ENCODE peak calls at places on chromosomes 12 and 14, in five cellular contexts. One of them, this sample, is unnamed.

GRCh38 chr14:91311284-91311662 is 66.8 kb upstream of the GPR68 start:
- DNase-seq in dorsolateral prefrontal cortex: no peak
- DNase-seq in mammary epithelial cell: no peak
- DNase-seq in HFF-Myc: no peak
- DNase-seq in tibial artery: no peak
- DNase-seq in this sample: no peak

GRCh38 chr14:93332032-93332852 is 594 bp downstream of the BTBD7 start:
- DNase-seq in dorsolateral prefrontal cortex: peak
- DNase-seq in mammary epithelial cell: peak
- DNase-seq in HFF-Myc: no peak
- DNase-seq in tibial artery: peak
- DNase-seq in this sample: peak

GRCh38 chr14:92653162-92653651 is 95.2 kb downstream of the LGMN start:
- DNase-seq in dorsolateral prefrontal cortex: no peak
- DNase-seq in mammary epithelial cell: no peak
- DNase-seq in HFF-Myc: no peak
- DNase-seq in tibial artery: no peak
- DNase-seq in this sample: no peak

GRCh38 chr14:44847910-44848309 is 113.8 kb downstream of the KLHL28 start:
- DNase-seq in dorsolateral prefrontal cortex: no peak
- DNase-seq in mammary epithelial cell: peak
- DNase-seq in HFF-Myc: no peak
- DNase-seq in tibial artery: no peak
- DNase-seq in this sample: peak

GRCh38 chr14:89179891-89180404 is 237.1 kb downstream of the FOXN3 start:
- DNase-seq in dorsolateral prefrontal cortex: no peak
- DNase-seq in mammary epithelial cell: no peak
- DNase-seq in HFF-Myc: no peak
- DNase-seq in tibial artery: no peak
- DNase-seq in this sample: no peak

GRCh38 chr14:76908834-76909233 is 82.6 kb downstream of the LRRC74A start:
- DNase-seq in dorsolateral prefrontal cortex: no peak
- DNase-seq in mammary epithelial cell: no peak
- DNase-seq in HFF-Myc: no peak
- DNase-seq in tibial artery: no peak
- DNase-seq in this sample: no peak

GRCh38 chr12:50615534-50616296 is 110.9 kb downstream of the DIP2B start:
- DNase-seq in dorsolateral prefrontal cortex: no peak
- DNase-seq in mammary epithelial cell: peak
- DNase-seq in HFF-Myc: no peak
- DNase-seq in tibial artery: no peak
- DNase-seq in this sample: peak

GRCh38 chr12:3246253-3246652 is 169.1 kb downstream of the TSPAN9 start:
- DNase-seq in dorsolateral prefrontal cortex: no peak
- DNase-seq in mammary epithelial cell: no peak
- DNase-seq in HFF-Myc: no peak
- DNase-seq in tibial artery: no peak
- DNase-seq in this sample: no peak

GRCh38 chr14:60161176-60162107 is 3.8 kb downstream of the DHRS7 start:
- DNase-seq in dorsolateral prefrontal cortex: no peak
- DNase-seq in mammary epithelial cell: no peak
- DNase-seq in HFF-Myc: no peak
- DNase-seq in tibial artery: peak
- DNase-seq in this sample: peak

GRCh38 chr14:60862283-60862682 is 118.6 kb downstream of the TRMT5 start:
- DNase-seq in dorsolateral prefrontal cortex: no peak
- DNase-seq in mammary epithelial cell: peak
- DNase-seq in HFF-Myc: peak
- DNase-seq in tibial artery: peak
- DNase-seq in this sample: peak

GRCh38 chr12:63302941-63303536 is 152.0 kb upstream of the AVPR1A start:
- DNase-seq in dorsolateral prefrontal cortex: no peak
- DNase-seq in mammary epithelial cell: no peak
- DNase-seq in HFF-Myc: no peak
- DNase-seq in tibial artery: no peak
- DNase-seq in this sample: no peak

GRCh38 chr12:8847435-8847834 is 25.0 kb downstream of the A2ML1 start:
- DNase-seq in dorsolateral prefrontal cortex: no peak
- DNase-seq in mammary epithelial cell: no peak
- DNase-seq in HFF-Myc: no peak
- DNase-seq in tibial artery: no peak
- DNase-seq in this sample: no peak

GRCh38 chr12:27652174-27652763 is 44.0 kb upstream of the REP15 start:
- DNase-seq in dorsolateral prefrontal cortex: no peak
- DNase-seq in mammary epithelial cell: peak
- DNase-seq in HFF-Myc: peak
- DNase-seq in tibial artery: peak
- DNase-seq in this sample: peak

GRCh38 chr14:97408937-97409860 is 612.0 kb downstream of the VRK1 start:
- DNase-seq in dorsolateral prefrontal cortex: no peak
- DNase-seq in mammary epithelial cell: no peak
- DNase-seq in HFF-Myc: no peak
- DNase-seq in tibial artery: no peak
- DNase-seq in this sample: no peak

GRCh38 chr14:35531960-35532747 is 1.8 kb upstream of the INSM2 start:
- DNase-seq in dorsolateral prefrontal cortex: no peak
- DNase-seq in mammary epithelial cell: no peak
- DNase-seq in HFF-Myc: no peak
- DNase-seq in tibial artery: no peak
- DNase-seq in this sample: no peak

GRCh38 chr12:88952543-88952942 is 372.3 kb upstream of the KITLG start:
- DNase-seq in dorsolateral prefrontal cortex: no peak
- DNase-seq in mammary epithelial cell: peak
- DNase-seq in HFF-Myc: no peak
- DNase-seq in tibial artery: no peak
- DNase-seq in this sample: peak

GRCh38 chr12:52335598-52336262 is 14.5 kb upstream of the KRT83 start:
- DNase-seq in dorsolateral prefrontal cortex: no peak
- DNase-seq in mammary epithelial cell: no peak
- DNase-seq in HFF-Myc: no peak
- DNase-seq in tibial artery: no peak
- DNase-seq in this sample: no peak

GRCh38 chr14:99538275-99538674 is 57.1 kb downstream of the CCNK start:
- DNase-seq in dorsolateral prefrontal cortex: no peak
- DNase-seq in mammary epithelial cell: no peak
- DNase-seq in HFF-Myc: no peak
- DNase-seq in tibial artery: no peak
- DNase-seq in this sample: no peak

GRCh38 chr14:87830443-87831096 is 162.4 kb downstream of the GALC start:
- DNase-seq in dorsolateral prefrontal cortex: no peak
- DNase-seq in mammary epithelial cell: no peak
- DNase-seq in HFF-Myc: no peak
- DNase-seq in tibial artery: no peak
- DNase-seq in this sample: no peak

GRCh38 chr14:45201908-45202307 is 51.1 kb downstream of the MIS18BP1 start:
- DNase-seq in dorsolateral prefrontal cortex: no peak
- DNase-seq in mammary epithelial cell: no peak
- DNase-seq in HFF-Myc: no peak
- DNase-seq in tibial artery: no peak
- DNase-seq in this sample: peak

GRCh38 chr12:104695453-104696148 is 238.9 kb downstream of the CHST11 start:
- DNase-seq in dorsolateral prefrontal cortex: no peak
- DNase-seq in mammary epithelial cell: peak
- DNase-seq in HFF-Myc: no peak
- DNase-seq in tibial artery: peak
- DNase-seq in this sample: peak

GRCh38 chr14:104334812-104335161 is 196.4 kb downstream of the KIF26A start:
- DNase-seq in dorsolateral prefrontal cortex: no peak
- DNase-seq in mammary epithelial cell: no peak
- DNase-seq in HFF-Myc: no peak
- DNase-seq in tibial artery: no peak
- DNase-seq in this sample: no peak

GRCh38 chr12:2667716-2668440 is 126.9 kb upstream of the FKBP4 start:
- DNase-seq in dorsolateral prefrontal cortex: no peak
- DNase-seq in mammary epithelial cell: no peak
- DNase-seq in HFF-Myc: no peak
- DNase-seq in tibial artery: no peak
- DNase-seq in this sample: no peak

GRCh38 chr12:52189376-52190174 is 2.2 kb downstream of the KRT80 start:
- DNase-seq in dorsolateral prefrontal cortex: no peak
- DNase-seq in mammary epithelial cell: no peak
- DNase-seq in HFF-Myc: no peak
- DNase-seq in tibial artery: no peak
- DNase-seq in this sample: no peak

GRCh38 chr14:26761532-26761931 is 163.7 kb upstream of the NOVA1 start:
- DNase-seq in dorsolateral prefrontal cortex: no peak
- DNase-seq in mammary epithelial cell: no peak
- DNase-seq in HFF-Myc: no peak
- DNase-seq in tibial artery: no peak
- DNase-seq in this sample: no peak

GRCh38 chr14:59481407-59482119 is 2.6 kb downstream of the L3HYPDH start:
- DNase-seq in dorsolateral prefrontal cortex: no peak
- DNase-seq in mammary epithelial cell: no peak
- DNase-seq in HFF-Myc: no peak
- DNase-seq in tibial artery: no peak
- DNase-seq in this sample: peak

GRCh38 chr14:35992816-35993511 is 166.8 kb downstream of the BRMS1L start:
- DNase-seq in dorsolateral prefrontal cortex: no peak
- DNase-seq in mammary epithelial cell: no peak
- DNase-seq in HFF-Myc: no peak
- DNase-seq in tibial artery: no peak
- DNase-seq in this sample: no peak

GRCh38 chr14:67172056-67172455 is 17.2 kb upstream of the GARIN2 start:
- DNase-seq in dorsolateral prefrontal cortex: no peak
- DNase-seq in mammary epithelial cell: no peak
- DNase-seq in HFF-Myc: no peak
- DNase-seq in tibial artery: no peak
- DNase-seq in this sample: no peak

GRCh38 chr14:76863724-76864407 is 37.7 kb downstream of the LRRC74A start:
- DNase-seq in dorsolateral prefrontal cortex: no peak
- DNase-seq in mammary epithelial cell: no peak
- DNase-seq in HFF-Myc: no peak
- DNase-seq in tibial artery: peak
- DNase-seq in this sample: no peak

GRCh38 chr14:85233756-85234545 is 296.0 kb upstream of the FLRT2 start:
- DNase-seq in dorsolateral prefrontal cortex: no peak
- DNase-seq in mammary epithelial cell: peak
- DNase-seq in HFF-Myc: peak
- DNase-seq in tibial artery: no peak
- DNase-seq in this sample: peak

GRCh38 chr14:35932659-35933159 is 106.6 kb downstream of the BRMS1L start:
- DNase-seq in dorsolateral prefrontal cortex: no peak
- DNase-seq in mammary epithelial cell: no peak
- DNase-seq in HFF-Myc: no peak
- DNase-seq in tibial artery: no peak
- DNase-seq in this sample: no peak

GRCh38 chr14:99378782-99379214 is 101.9 kb downstream of the SETD3 start:
- DNase-seq in dorsolateral prefrontal cortex: no peak
- DNase-seq in mammary epithelial cell: peak
- DNase-seq in HFF-Myc: no peak
- DNase-seq in tibial artery: no peak
- DNase-seq in this sample: peak

GRCh38 chr12:119069029-119069731 is 87.8 kb downstream of the SRRM4 start:
- DNase-seq in dorsolateral prefrontal cortex: no peak
- DNase-seq in mammary epithelial cell: no peak
- DNase-seq in HFF-Myc: no peak
- DNase-seq in tibial artery: no peak
- DNase-seq in this sample: no peak

GRCh38 chr12:6775185-6775770 is 3.0 kb downstream of the LAG3 start:
- DNase-seq in dorsolateral prefrontal cortex: no peak
- DNase-seq in mammary epithelial cell: no peak
- DNase-seq in HFF-Myc: no peak
- DNase-seq in tibial artery: no peak
- DNase-seq in this sample: no peak

GRCh38 chr14:58151701-58152568 is at the start of gene ARMH4:
- DNase-seq in dorsolateral prefrontal cortex: peak
- DNase-seq in mammary epithelial cell: peak
- DNase-seq in HFF-Myc: no peak
- DNase-seq in tibial artery: peak
- DNase-seq in this sample: peak
- TF ChIP-seq CTCF in dorsolateral prefrontal cortex: peak
- TF ChIP-seq CTCF in mammary epithelial cell: no peak
- TF ChIP-seq CTCF in HFF-Myc: no peak
- TF ChIP-seq CTCF in tibial artery: no peak
- TF ChIP-seq CTCF in this sample: no peak

GRCh38 chr12:71594214-71594948 is 69.3 kb downstream of the ZFC3H1 start:
- DNase-seq in dorsolateral prefrontal cortex: no peak
- DNase-seq in mammary epithelial cell: no peak
- DNase-seq in HFF-Myc: no peak
- DNase-seq in tibial artery: no peak
- DNase-seq in this sample: no peak
- H3K4me3 ChIP-seq in dorsolateral prefrontal cortex: no peak
- H3K4me3 ChIP-seq in mammary epithelial cell: no peak
- H3K4me3 ChIP-seq in HFF-Myc: no peak
- H3K4me3 ChIP-seq in tibial artery: peak
- H3K4me3 ChIP-seq in this sample: no peak

GRCh38 chr12:45743247-45743646 is 13.7 kb downstream of the ARID2 start:
- DNase-seq in dorsolateral prefrontal cortex: no peak
- DNase-seq in mammary epithelial cell: peak
- DNase-seq in HFF-Myc: no peak
- DNase-seq in tibial artery: no peak
- DNase-seq in this sample: peak

GRCh38 chr12:45742590-45742989 is 13.1 kb downstream of the ARID2 start:
- DNase-seq in dorsolateral prefrontal cortex: no peak
- DNase-seq in mammary epithelial cell: no peak
- DNase-seq in HFF-Myc: no peak
- DNase-seq in tibial artery: no peak
- DNase-seq in this sample: no peak

GRCh38 chr12:45745861-45746277 is 16.4 kb downstream of the ARID2 start:
- DNase-seq in dorsolateral prefrontal cortex: no peak
- DNase-seq in mammary epithelial cell: peak
- DNase-seq in HFF-Myc: no peak
- DNase-seq in tibial artery: no peak
- DNase-seq in this sample: peak
- TF ChIP-seq CTCF in dorsolateral prefrontal cortex: peak
- TF ChIP-seq CTCF in mammary epithelial cell: peak
- TF ChIP-seq CTCF in HFF-Myc: peak
- TF ChIP-seq CTCF in tibial artery: peak
- TF ChIP-seq CTCF in this sample: no peak

DNA sequence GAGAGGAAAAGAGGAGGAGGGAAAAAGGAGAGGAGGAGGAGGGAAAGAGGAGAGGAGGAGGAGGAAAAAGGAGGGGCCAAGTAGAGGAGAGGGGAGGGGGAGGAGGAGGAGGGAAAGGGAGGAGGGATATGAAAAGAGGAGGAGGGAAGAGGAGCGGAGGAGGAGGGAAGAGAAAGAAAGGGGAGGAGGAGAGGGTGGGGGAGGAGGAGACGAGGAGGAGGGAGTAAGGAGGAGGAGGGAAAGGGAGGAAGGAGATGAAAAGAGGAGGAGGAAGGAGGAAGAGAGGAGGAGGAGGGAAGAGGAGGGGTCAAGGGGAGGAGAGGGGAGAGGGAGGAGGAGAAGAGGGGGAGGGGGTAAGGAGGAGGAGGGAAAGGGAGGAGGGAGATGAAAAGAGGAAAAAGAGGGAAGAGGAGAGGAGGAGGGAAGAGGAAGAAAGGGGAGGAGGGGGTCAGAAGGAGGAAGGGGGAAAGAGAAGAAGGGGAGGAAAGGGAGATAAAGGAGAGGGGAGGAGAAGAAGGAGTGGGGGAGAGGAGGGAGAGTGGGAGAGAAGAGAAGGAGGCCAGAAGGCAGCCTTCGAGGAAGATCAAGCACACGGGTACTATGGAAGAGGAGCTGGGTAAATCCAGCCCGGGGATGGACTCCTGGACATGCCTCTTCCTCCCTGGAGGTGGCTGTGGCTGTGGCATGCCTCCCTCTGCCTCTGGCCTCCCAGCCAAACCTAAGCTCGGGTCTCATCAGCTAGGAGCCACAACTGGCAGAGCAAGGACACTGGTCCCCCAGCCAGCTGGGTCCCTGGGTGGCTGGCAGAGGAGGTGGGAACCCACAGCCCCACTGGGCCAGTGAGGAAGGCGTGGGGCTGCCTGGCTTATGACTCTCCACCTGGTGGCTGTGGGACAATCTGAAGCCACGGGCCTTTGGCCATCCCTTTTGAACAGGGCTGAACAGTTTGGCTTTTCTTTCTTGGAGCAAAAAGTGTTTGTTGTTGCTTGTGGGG is 3.0 kb upstream of the CMKLR1 start:
- DNase-seq in dorsolateral prefrontal cortex: no peak
- DNase-seq in mammary epithelial cell: no peak
- DNase-seq in HFF-Myc: no peak
- DNase-seq in tibial artery: no peak
- DNase-seq in this sample: no peak
- H3K4me3 ChIP-seq in dorsolateral prefrontal cortex: no peak
- H3K4me3 ChIP-seq in mammary epithelial cell: no peak
- H3K4me3 ChIP-seq in HFF-Myc: no peak
- H3K4me3 ChIP-seq in tibial artery: no peak
- H3K4me3 ChIP-seq in this sample: no peak